ENCODE peak calls at places on chromosomes 5 and 9, in four cellular contexts. M is tibial nerve, T is Panc1, Q is A549. B is an unnamed sample.

GRCh38 chr9:22067196-22067595 is 58.1 kb upstream of the CDKN2B start:
- DNase-seq in M (no peak), T (no peak), Q (no peak), B (no peak)

GRCh38 chr9:70639853-70640814 is 225.7 kb upstream of the KLF9 start:
- DNase-seq in M (peak; percentile 48), T (peak; percentile 18), Q (peak; percentile 8), B (no peak)

GRCh38 chr9:111198936-111199335 is 131.1 kb downstream of the OR2K2 start:
- DNase-seq in M (no peak), T (no peak), Q (no peak), B (no peak)

GRCh38 chr5:115787426-115787825 is 29.0 kb downstream of the CDO1 start:
- DNase-seq in M (no peak), T (no peak), Q (no peak), B (no peak)

GRCh38 chr5:80686757-80687156 is 32.0 kb upstream of the DHFR start:
- DNase-seq in M (no peak), T (no peak), Q (no peak), B (no peak)

GRCh38 chr5:104096451-104096850 is 533.9 kb upstream of the NUDT12 start:
- DNase-seq in M (no peak), T (no peak), Q (no peak), B (no peak)

GRCh38 chr5:108259306-108259705 is 122.6 kb downstream of the FBXL17 start:
- DNase-seq in M (no peak), T (no peak), Q (no peak), B (no peak)

GRCh38 chr5:103598997-103599556 is 36.5 kb upstream of the NUDT12 start:
- DNase-seq in M (no peak), T (no peak), Q (no peak), B (no peak)

GRCh38 chr9:21883642-21884041 is 81.2 kb downstream of the MTAP start:
- DNase-seq in M (no peak), T (no peak), Q (no peak), B (no peak)

GRCh38 chr5:73692166-73692640 is 66.2 kb downstream of the ARHGEF28 start:
- DNase-seq in M (no peak), T (no peak), Q (peak; percentile 36), B (no peak)

GRCh38 chr9:92720807-92721535 is 43.7 kb downstream of the BICD2 start:
- DNase-seq in M (no peak), T (no peak), Q (no peak), B (no peak)

GRCh38 chr5:165642366-165642765 is 2136.9 kb downstream of the MAT2B start:
- DNase-seq in M (no peak), T (no peak), Q (no peak), B (no peak)

GRCh38 chr5:96080557-96080956 is 118.9 kb upstream of the ELL2 start:
- DNase-seq in M (no peak), T (no peak), Q (no peak), B (no peak)

GRCh38 chr5:124923131-124923530 is 176.7 kb upstream of the ZNF608 start:
- DNase-seq in M (peak; percentile 32), T (no peak), Q (no peak), B (no peak)

GRCh38 chr5:15008476-15008875 is 136.9 kb upstream of the ANKH start:
- DNase-seq in M (peak; percentile 94), T (peak; percentile 95), Q (peak; percentile 70), B (peak; percentile 94)

GRCh38 chr5:51882647-51883046 is 499.4 kb downstream of the ISL1 start:
- DNase-seq in M (no peak), T (no peak), Q (no peak), B (no peak)

GRCh38 chr9:110065527-110065926 is 142.4 kb downstream of the C9orf152 start:
- DNase-seq in M (no peak), T (no peak), Q (no peak), B (no peak)

GRCh38 chr9:34510506-34511159 is 12.2 kb downstream of the ENHO start:
- DNase-seq in M (no peak), T (no peak), Q (no peak), B (no peak)

GRCh38 chr9:6551126-6551525 is 94.4 kb downstream of the GLDC start:
- DNase-seq in M (no peak), T (no peak), Q (no peak), B (no peak)

GRCh38 chr9:28249424-28249823 is 676.1 kb upstream of the C9orf72 start:
- DNase-seq in M (no peak), T (no peak), Q (no peak), B (no peak)

GRCh38 chr9:110753734-110754231 is 85.2 kb downstream of the MUSK start:
- DNase-seq in M (no peak), T (no peak), Q (no peak), B (no peak)

GRCh38 chr9:2059131-2059929 is 44.2 kb downstream of the SMARCA2 start:
- DNase-seq in M (no peak), T (no peak), Q (no peak), B (no peak)

GRCh38 chr9:607417-607816 is 234.1 kb upstream of the DMRT1 start:
- DNase-seq in M (no peak), T (no peak), Q (no peak), B (no peak)

GRCh38 chr5:135211083-135211790 is 177.2 kb upstream of the PITX1 start:
- DNase-seq in M (no peak), T (no peak), Q (no peak), B (peak; percentile 14)

GRCh38 chr9:21070887-21071286 is 6.9 kb downstream of the IFNB1 start:
- DNase-seq in M (no peak), T (no peak), Q (no peak), B (no peak)

GRCh38 chr5:107223066-107223465 is 447.7 kb downstream of the EFNA5 start:
- DNase-seq in M (no peak), T (no peak), Q (no peak), B (no peak)

GRCh38 chr5:139757727-139758509 is 37.7 kb upstream of the PSD2 start:
- DNase-seq in M (no peak), T (no peak), Q (no peak), B (no peak)

GRCh38 chr9:16246785-16247184 is 623.7 kb downstream of the BNC2 start:
- DNase-seq in M (no peak), T (no peak), Q (no peak), B (no peak)

GRCh38 chr9:132166599-132166998 is 4.7 kb downstream of the NTNG2 start:
- DNase-seq in M (no peak), T (no peak), Q (peak; percentile 41), B (no peak)

GRCh38 chr9:86713456-86713855 is 233.8 kb downstream of the GAS1 start:
- DNase-seq in M (no peak), T (no peak), Q (no peak), B (no peak)

GRCh38 chr9:37675661-37676060 is 24.9 kb downstream of the FRMPD1 start:
- DNase-seq in M (no peak), T (no peak), Q (no peak), B (peak; percentile 39)
- H3K27ac ChIP-seq in M (no peak overlapping the region), T (no peak overlapping the region), Q (no peak overlapping the region), B (no peak overlapping the region)

GRCh38 chr5:172791291-172791690 is 20.3 kb upstream of the DUSP1 start:
- DNase-seq in M (no peak), T (no peak), Q (no peak), B (peak; percentile 18)

GRCh38 chr5:172790496-172790889 is 19.5 kb upstream of the DUSP1 start:
- DNase-seq in M (no peak), T (no peak), Q (no peak), B (no peak)

GRCh38 chr5:172793577-172794488 is 22.8 kb upstream of the DUSP1 start:
- DNase-seq in M (no peak), T (no peak), Q (no peak), B (no peak)

GRCh38 chr5:172791726-172792445 is 20.9 kb upstream of the DUSP1 start:
- DNase-seq in M (no peak), T (no peak), Q (no peak), B (no peak)

GRCh38 chr5:172792693-172793570 is 21.9 kb upstream of the DUSP1 start:
- DNase-seq in M (no peak), T (no peak), Q (no peak), B (no peak)
- H3K4me1 ChIP-seq in M (peaks cover 78% of the 10 kb centered on the region), T (peaks cover 50% of the 10 kb centered on the region), Q (peaks cover 50% of the 10 kb centered on the region), B (peaks cover 5% of the 10 kb centered on the region)

DNA sequence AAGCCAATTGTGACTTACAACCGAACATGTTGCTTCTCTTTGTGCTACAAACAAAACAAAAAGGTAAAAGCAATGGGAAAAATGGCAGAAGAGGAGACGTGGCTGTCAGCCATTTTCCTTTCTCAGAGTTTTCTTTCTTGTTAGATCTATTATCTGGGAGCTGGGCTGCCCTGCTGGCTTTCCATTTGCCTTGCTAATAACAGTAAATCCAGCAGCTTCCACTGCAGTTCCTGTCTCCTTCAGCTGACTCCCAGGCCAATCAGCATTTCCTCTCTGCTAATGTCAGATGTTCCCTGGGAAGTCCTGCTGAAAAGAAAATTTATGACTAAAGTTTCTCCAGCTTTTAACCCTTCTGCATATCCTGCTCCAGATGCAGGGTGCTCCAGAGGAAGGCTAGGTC is 182.5 kb downstream of the MAPKAP1 start:
- DNase-seq in M (no peak), T (no peak), Q (no peak), B (no peak)
- H3K27ac ChIP-seq in M (no peak overlapping the region), T (no peak overlapping the region), Q (no peak overlapping the region), B (no peak overlapping the region)

GRCh38 chr5:150294551-150295071 is 5.0 kb upstream of the CAMK2A start:
- DNase-seq in M (no peak), T (no peak), Q (no peak), B (no peak)
- H3K4me1 ChIP-seq in M (peaks cover 45% of the 10 kb centered on the region), T (peaks cover 17% of the 10 kb centered on the region), Q (peaks cover 43% of the 10 kb centered on the region), B (no peaks in the 10 kb centered on the region)

GRCh38 chr9:24932785-24933184 is 387.1 kb upstream of the IZUMO3 start:
- DNase-seq in M (no peak), T (no peak), Q (no peak), B (no peak)
- H3K27ac ChIP-seq in M (no peak overlapping the region), T (no peak overlapping the region), Q (no peak overlapping the region), B (no peak overlapping the region)

GRCh38 chr5:132470596-132470995 is 20.0 kb downstream of the IRF1 start:
- DNase-seq in M (no peak), T (no peak), Q (no peak), B (no peak)
- H3K4me1 ChIP-seq in M (peaks cover 47% of the 10 kb centered on the region), T (peaks cover 17% of the 10 kb centered on the region), Q (peaks cover 2% of the 10 kb centered on the region), B (peaks cover 11% of the 10 kb centered on the region)